ENCODE peak calls at places on chromosomes 7 and 10, in four cellular contexts. P, A, G and M are unnamed samples. For H3K4me1, the result is how much of the 10 kb centered on the place peaks cover.

GRCh38 chr7:6430271-6430940 is 17.3 kb downstream of the DAGLB start:
- DNase-seq in P (no peak), G (no peak), A (no peak), M (no peak)

GRCh38 chr7:157575777-157576176 is 239.0 kb downstream of the DNAJB6 start:
- DNase-seq in P (no peak), G (no peak), A (no peak), M (no peak)

GRCh38 chr7:5354460-5355279 is 69.0 kb downstream of the TNRC18 start:
- DNase-seq in P (peak), G (peak), A (peak), M (peak)

GRCh38 chr10:14379556-14380330 is 49.0 kb upstream of the FRMD4A start:
- DNase-seq in A (no peak), G (no peak), P (no peak), M (no peak)

GRCh38 chr7:114082934-114083647 is 164.3 kb upstream of the PPP1R3A start:
- DNase-seq in P (no peak), A (peak), G (peak), M (peak)

GRCh38 chr10:22365644-22366565 is 20.6 kb downstream of the SPAG6 start:
- DNase-seq in P (no peak), G (no peak), A (no peak), M (no peak)

GRCh38 chr10:14556285-14556956 is 218.3 kb downstream of the FAM107B start:
- DNase-seq in P (no peak), A (no peak), G (peak), M (peak)

GRCh38 chr10:627032-627992 is 62.2 kb downstream of the DIP2C start:
- DNase-seq in A (no peak), P (no peak), G (no peak), M (no peak)

GRCh38 chr10:132547421-132547861 is 9.9 kb downstream of the INPP5A start:
- DNase-seq in P (no peak), A (peak), G (no peak), M (no peak)

GRCh38 chr10:68109312-68109711 is at the start of gene MYPN:
- DNase-seq in G (no peak), P (no peak), A (no peak), M (no peak)

GRCh38 chr7:151696738-151697514 is 177.2 kb upstream of the RHEB start:
- DNase-seq in G (no peak), A (peak), P (peak), M (peak)

GRCh38 chr7:47454066-47454950 is 127.6 kb downstream of the TNS3 start:
- DNase-seq in G (peak), A (no peak), P (peak), M (no peak)

GRCh38 chr10:132158122-132158741 is 28.5 kb upstream of the DPYSL4 start:
- DNase-seq in G (no peak), A (no peak), P (no peak), M (no peak)

GRCh38 chr10:35274511-35275060 is 61.7 kb upstream of the CCNY start:
- DNase-seq in P (no peak), A (no peak), G (no peak), M (no peak)

GRCh38 chr10:84352251-84352842 is 24.0 kb downstream of the CCSER2 start:
- DNase-seq in G (peak), A (no peak), P (peak), M (peak)

GRCh38 chr7:64037095-64037494 is 8.1 kb upstream of the ZNF727 start:
- DNase-seq in A (peak), P (no peak), G (no peak), M (no peak)

GRCh38 chr7:20929199-20929598 is 142.5 kb upstream of the SP8 start:
- DNase-seq in A (no peak), G (no peak), P (no peak), M (no peak)

GRCh38 chr7:129958643-129959479 is 6.1 kb upstream of the UBE2H start:
- DNase-seq in G (peak), P (peak), A (peak), M (peak)

GRCh38 chr10:91745086-91745831 is 53.0 kb upstream of the TNKS2 start:
- DNase-seq in P (peak), G (peak), A (no peak), M (peak)

GRCh38 chr7:8085420-8085819 is 116.8 kb downstream of the GLCCI1 start:
- DNase-seq in P (no peak), A (no peak), G (no peak), M (no peak)

DNA sequence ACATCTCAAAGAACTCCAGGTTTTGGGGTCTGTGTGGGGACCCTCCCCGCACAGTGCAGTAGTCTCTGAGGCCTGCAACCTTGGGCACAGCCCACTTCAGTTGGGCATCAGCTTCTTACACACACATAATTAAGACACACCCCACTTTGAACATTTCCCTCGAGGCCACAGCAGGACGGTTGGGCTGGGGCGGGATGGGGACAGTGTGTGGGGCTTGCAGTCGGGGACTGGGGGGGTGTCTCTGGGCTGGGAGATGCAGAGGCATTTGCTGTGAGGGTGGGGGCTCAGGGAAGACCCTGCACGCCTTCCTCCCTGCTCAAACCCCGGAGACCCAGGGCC is 1.2 kb downstream of the LFNG start:
- DNase-seq in P (no peak), A (no peak), G (no peak), M (peak)
- H3K4me1 ChIP-seq in P (half or more), A (half or more), G (half or more), M (under half)

DNA sequence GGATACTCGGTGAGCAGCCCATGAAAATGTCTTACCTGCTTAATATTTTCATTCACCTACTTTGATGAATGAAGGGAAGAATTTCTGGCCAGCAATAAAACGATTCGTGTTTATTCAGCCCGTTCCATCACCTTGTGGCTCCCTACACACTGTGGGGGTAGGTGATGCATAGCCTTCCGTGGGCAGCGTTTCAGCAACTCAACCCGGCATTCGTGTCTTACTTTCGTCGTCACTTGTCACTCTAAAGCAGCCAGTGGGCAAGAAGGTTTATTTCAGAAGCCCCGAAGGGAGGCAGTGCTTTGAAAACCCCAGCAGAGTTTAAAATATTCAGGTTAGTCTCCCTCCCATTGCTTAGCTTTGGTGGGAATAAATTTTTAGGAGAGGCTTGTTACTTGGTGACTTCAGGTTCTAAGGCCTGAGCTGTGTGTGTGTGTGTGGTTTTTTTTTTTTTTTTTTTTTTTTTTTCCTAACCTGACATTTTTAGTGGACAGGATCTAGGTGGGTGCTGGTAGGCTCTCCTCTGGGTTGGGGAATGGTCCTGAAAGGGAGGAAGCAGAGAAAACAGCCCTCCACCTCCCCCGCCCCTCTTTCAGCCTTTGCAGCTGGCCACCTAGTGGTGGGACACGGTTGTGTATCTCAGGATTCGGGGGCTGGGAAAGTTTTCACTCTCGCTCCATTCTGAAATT is 1.8 kb downstream of the GRK5 start:
- DNase-seq in P (peak), A (peak), G (peak), M (peak)
- H3K4me1 ChIP-seq in P (under half), A (half or more), G (under half), M (under half)

DNA sequence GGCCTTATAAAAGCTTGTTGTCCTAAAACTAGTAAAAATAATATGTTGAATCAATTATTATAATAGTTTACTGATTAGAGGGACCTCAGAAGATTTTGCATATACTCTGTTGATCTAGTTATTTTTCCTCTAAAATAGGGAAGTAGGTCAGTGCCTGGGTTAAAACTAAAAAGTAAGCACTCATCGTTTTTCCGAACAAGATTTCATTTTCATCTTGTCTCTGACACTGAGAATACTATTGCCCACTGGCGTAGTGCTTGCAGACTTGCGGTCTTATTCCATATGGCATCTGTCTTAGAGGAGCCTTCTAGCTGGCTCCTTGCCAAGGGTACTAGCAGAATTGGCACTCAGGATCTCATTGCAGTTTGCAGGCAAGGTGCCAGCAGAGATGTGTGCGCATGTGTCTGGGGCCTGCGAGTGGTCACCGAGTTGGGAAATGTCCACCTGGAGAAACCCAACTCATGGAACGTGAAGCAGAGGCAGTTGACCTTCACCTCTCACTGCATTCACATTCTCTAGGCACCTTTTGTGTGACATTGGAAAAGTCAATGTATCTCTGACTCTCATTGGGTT is 143.4 kb downstream of the CELF2 start:
- DNase-seq in A (no peak), P (no peak), G (no peak), M (no peak)
- H3K4me1 ChIP-seq in A (half or more), P (under half), G (under half), M (under half)

GRCh38 chr10:76302936-76303656 is 871.7 kb downstream of the LRMDA start:
- DNase-seq in P (no peak), G (no peak), A (no peak), M (no peak)

GRCh38 chr10:76299501-76299900 is 868.1 kb downstream of the LRMDA start:
- DNase-seq in P (no peak), G (no peak), A (no peak), M (no peak)

GRCh38 chr10:76301950-76302349 is 870.5 kb downstream of the LRMDA start:
- DNase-seq in G (no peak), P (peak), A (no peak), M (peak)

GRCh38 chr10:76303682-76304316 is 872.4 kb downstream of the LRMDA start:
- DNase-seq in G (peak), A (peak), P (peak), M (peak)

DNA sequence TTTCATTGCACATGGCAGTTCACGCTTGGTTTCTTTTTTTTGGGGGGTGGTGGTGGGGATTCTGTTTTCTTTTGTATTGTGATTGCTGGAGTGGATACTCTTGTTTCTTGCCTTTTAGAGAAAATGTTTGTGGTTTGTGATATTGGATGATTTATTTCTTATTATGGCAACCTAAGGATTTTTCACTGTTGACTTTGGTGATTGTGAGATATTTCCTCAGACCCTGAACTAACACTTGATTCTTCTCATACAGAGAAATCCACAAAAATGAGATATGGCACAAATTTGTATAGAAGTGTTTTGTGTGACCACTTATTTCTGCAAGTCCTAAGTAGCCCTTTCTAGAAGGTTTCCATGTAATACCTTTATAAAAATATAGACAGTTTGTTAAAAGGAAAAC is 871.1 kb downstream of the LRMDA start:
- DNase-seq in A (no peak), G (no peak), P (no peak), M (no peak)
- H3K4me1 ChIP-seq in A (under half), G (under half), P (under half), M (under half)

GRCh38 chr10:61944445-61945123 is 43.1 kb downstream of the ARID5B start:
- DNase-seq in G (no peak), A (no peak), P (peak), M (no peak)
- H3K4me1 ChIP-seq in G (under half), A (under half), P (half or more), M (under half)

DNA sequence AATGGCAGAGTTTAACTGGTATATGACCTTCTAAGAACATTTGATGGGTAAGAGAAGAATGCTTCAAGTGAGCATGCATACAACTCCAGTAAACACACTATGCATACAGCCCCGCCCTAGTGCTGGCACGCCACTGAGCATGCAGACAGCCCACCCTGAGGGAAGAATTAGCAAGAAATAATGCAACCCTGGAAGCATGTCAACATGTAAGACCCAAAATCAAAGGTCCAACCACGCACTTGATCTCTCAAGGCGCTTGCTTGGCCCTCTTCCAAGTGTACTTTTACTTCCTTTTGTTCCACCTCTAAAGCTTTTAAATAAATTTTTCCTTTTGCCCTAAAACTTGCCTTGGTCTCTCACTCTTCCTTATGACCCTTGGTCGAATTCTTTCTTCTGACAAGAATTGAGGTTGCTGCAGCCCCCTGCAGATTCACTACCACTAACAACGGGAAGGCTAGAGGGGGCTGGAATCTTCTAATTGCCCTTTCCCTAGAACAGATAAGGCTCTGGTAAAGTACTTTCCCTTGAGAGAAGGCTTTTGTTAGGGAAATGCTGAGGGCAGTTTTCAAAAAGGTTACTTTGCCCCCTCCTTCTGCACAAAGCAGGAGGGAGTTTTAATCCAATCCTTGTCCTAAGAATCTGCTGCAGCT is 3.4 kb downstream of the FAM24B start:
- DNase-seq in P (no peak), A (no peak), G (no peak), M (peak)
- H3K4me1 ChIP-seq in P (under half), A (under half), G (under half), M (under half)

GRCh38 chr10:72567884-72568283 is 58.0 kb downstream of the MICU1 start:
- DNase-seq in P (peak), G (no peak), A (no peak), M (peak)
- H3K4me1 ChIP-seq in P (under half), G (under half), A (under half), M (under half)

DNA sequence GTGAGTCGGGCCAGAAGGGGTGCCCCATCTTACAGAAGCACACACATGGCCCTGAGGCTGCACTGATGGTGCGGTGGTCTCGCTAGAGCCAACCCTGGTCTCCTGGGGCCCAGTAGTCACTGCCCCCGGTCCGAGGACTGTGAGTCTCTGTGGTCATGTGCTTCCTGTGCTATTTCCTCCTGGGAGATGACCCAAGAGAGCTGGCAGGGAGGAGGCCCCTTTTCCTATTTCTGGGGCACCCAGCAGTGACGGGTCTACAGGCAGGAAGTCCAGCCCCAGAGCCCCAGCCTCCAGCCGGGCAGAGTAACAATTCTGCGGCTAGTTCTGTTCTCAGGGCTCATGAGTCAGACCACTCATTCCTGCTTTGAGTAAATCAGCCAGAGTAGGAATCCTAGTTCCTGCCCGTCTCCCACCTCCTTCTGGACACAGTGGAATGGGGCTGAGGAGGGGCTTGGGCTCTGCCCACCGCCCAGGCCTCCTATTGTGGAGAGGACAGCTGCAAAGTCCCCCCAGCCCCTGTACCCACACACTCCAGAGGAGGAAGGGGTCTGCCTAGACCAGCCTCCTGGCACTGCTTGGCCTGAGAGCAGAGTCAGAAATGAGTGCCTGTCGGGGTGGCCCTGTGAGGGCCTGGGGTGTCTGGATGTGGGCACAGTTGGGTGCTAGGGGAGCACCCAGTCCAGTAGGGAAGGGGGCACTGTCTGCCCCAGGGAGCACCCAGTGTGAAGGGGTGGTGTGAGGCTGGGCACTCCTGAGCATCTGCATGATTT is 80.5 kb upstream of the PPIF start:
- DNase-seq in A (peak), P (peak), G (no peak), M (no peak)
- H3K4me1 ChIP-seq in A (half or more), P (half or more), G (under half), M (under half)

GRCh38 chr7:155809947-155810606 is 2.2 kb downstream of the SHH start:
- DNase-seq in G (no peak), P (no peak), A (no peak), M (no peak)
- H3K4me1 ChIP-seq in G (under half), P (under half), A (half or more), M (under half)

GRCh38 chr10:30528427-30528782 is 94.4 kb downstream of the MAP3K8 start:
- DNase-seq in G (no peak), P (no peak), A (no peak), M (no peak)

GRCh38 chr10:30531751-30532530 is 97.6 kb downstream of the LYZL2 start:
- DNase-seq in G (no peak), P (no peak), A (no peak), M (no peak)

GRCh38 chr10:30529373-30529998 is 95.5 kb downstream of the MAP3K8 start:
- DNase-seq in A (peak), P (no peak), G (peak), M (peak)

DNA sequence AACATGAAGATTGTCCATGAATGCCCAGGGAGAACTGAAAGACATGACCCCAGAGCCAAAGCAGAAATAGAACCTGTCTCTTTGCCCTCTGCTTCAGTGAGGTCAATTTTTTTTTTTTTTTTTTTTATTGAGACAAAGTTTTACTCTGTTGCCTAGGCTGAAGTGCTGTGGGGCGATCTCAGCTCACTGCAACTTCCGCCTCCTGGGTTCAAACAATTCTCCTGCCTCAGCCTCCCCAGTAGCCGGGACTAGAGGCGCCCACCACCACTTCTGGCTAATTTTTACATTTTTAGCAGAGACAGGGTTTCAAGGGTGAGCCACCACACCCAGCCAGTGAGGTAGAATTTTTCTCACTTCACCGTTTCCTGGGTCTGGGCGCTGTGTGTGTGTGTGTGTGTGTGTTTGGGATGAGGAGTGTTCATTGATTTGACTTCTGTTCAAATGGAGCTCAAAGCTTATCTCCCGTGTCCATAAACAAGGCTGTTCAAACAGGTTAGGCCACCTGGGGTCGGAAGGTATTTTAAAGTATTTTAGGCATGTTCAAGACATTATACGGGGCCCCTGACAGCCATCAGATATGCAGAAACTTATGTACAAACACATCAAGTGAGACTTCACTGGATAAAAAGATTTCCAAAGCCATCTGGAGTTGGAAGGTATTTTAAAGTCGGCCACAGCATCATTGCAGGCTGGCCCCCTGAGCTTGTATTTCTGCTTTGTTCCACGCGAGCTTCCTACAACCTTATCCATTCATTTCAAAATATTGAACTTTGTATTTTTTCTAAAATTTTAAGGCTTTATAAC is 93.8 kb downstream of the MAP3K8 start:
- DNase-seq in G (peak), P (no peak), A (no peak), M (peak)
- H3K4me1 ChIP-seq in G (under half), P (under half), A (under half), M (under half)